ENCODE peak calls at places on chromosomes 4 and X, in ten cellular contexts. F, Q, C, N, K, J, Y, S, I and W are unnamed samples.

GRCh38 chrX:16870861-16871584 is 861 bp upstream of the RBBP7 start:
- DNase-seq in F (peak; percentile 89), Q (no peak), C (no peak), N (peak; percentile 12), K (no peak), J (peak; percentile 43), Y (no peak), S (peak; percentile 3), I (no peak), W (no peak)

GRCh38 chr4:69656653-69657158 is 3.7 kb upstream of the UGT2A1 start:
- DNase-seq in F (no peak), Q (no peak), C (no peak), N (no peak), K (no peak), J (no peak), Y (no peak), S (no peak), I (no peak), W (no peak)

GRCh38 chrX:16577483-16578029 is 72.4 kb upstream of the S100G start:
- DNase-seq in F (no peak), Q (no peak), C (no peak), N (no peak), K (no peak), J (no peak), Y (no peak), S (no peak), I (no peak), W (no peak)

GRCh38 chr4:144578681-144579080 is 67.3 kb upstream of the HHIP start:
- DNase-seq in F (no peak), Q (no peak), C (no peak), N (no peak), K (no peak), J (no peak), Y (no peak), S (no peak), I (no peak), W (no peak)

GRCh38 chr4:156558365-156559025 is 413.1 kb downstream of the PDGFC start:
- DNase-seq in F (no peak), Q (no peak), C (no peak), N (peak; percentile 74), K (no peak), J (peak; percentile 31), Y (no peak), S (no peak), I (no peak), W (no peak)

GRCh38 chrX:80879916-80880315 is 70.2 kb upstream of the BRWD3 start:
- DNase-seq in F (no peak), Q (no peak), C (no peak), N (peak; percentile 47), K (no peak), J (no peak), Y (no peak), S (no peak), I (no peak), W (no peak)

GRCh38 chr4:25760518-25761157 is 102.2 kb downstream of the SEL1L3 start:
- DNase-seq in F (no peak), Q (no peak), C (no peak), N (peak; percentile 3), K (peak; percentile 33), J (no peak), Y (no peak), S (no peak), I (no peak), W (no peak)

GRCh38 chr4:168259096-168259495 is 59.5 kb downstream of the DDX60 start:
- DNase-seq in F (no peak), Q (no peak), C (no peak), N (no peak), K (no peak), J (no peak), Y (no peak), S (no peak), I (no peak), W (no peak)